ENCODE peak calls at places on chromosomes 4 and X, in ten cellular contexts. One of them, this sample, is unnamed. For H3K27me3, the result is how much of the 10 kb centered on the place peaks cover.

GRCh38 chr4:73698217-73698616 is 42.2 kb upstream of the CXCL8 start:
- DNase-seq in right atrium auricular region: no peak
- DNase-seq in IMR-90: peak
- DNase-seq in sigmoid colon: no peak
- DNase-seq in SK-N-SH: no peak
- DNase-seq in ovary: no peak
- DNase-seq in esophagus squamous epithelium: no peak
- DNase-seq in psoas muscle: no peak
- DNase-seq in uterus: no peak
- DNase-seq in heart left ventricle: no peak
- DNase-seq in this sample: no peak

GRCh38 chr4:37803348-37803973 is 23.0 kb upstream of the PGM2 start:
- DNase-seq in right atrium auricular region: no peak
- DNase-seq in IMR-90: peak
- DNase-seq in sigmoid colon: no peak
- DNase-seq in SK-N-SH: peak
- DNase-seq in ovary: no peak
- DNase-seq in esophagus squamous epithelium: no peak
- DNase-seq in psoas muscle: no peak
- DNase-seq in uterus: no peak
- DNase-seq in heart left ventricle: no peak
- DNase-seq in this sample: no peak

GRCh38 chrX:139738581-139738980 is 30.6 kb upstream of the MCF2 start:
- DNase-seq in right atrium auricular region: no peak
- DNase-seq in IMR-90: peak
- DNase-seq in sigmoid colon: no peak
- DNase-seq in SK-N-SH: no peak
- DNase-seq in ovary: no peak
- DNase-seq in esophagus squamous epithelium: no peak
- DNase-seq in psoas muscle: no peak
- DNase-seq in uterus: no peak
- DNase-seq in heart left ventricle: no peak
- DNase-seq in this sample: no peak

GRCh38 chr4:123453006-123453685 is 56.6 kb downstream of the SPRY1 start:
- DNase-seq in right atrium auricular region: no peak
- DNase-seq in IMR-90: peak
- DNase-seq in sigmoid colon: no peak
- DNase-seq in SK-N-SH: no peak
- DNase-seq in ovary: no peak
- DNase-seq in esophagus squamous epithelium: no peak
- DNase-seq in psoas muscle: no peak
- DNase-seq in uterus: no peak
- DNase-seq in heart left ventricle: no peak
- DNase-seq in this sample: no peak

GRCh38 chrX:55451990-55452824 is at the start of gene MAGEH1:
- DNase-seq in right atrium auricular region: peak
- DNase-seq in IMR-90: peak
- DNase-seq in sigmoid colon: peak
- DNase-seq in SK-N-SH: peak
- DNase-seq in ovary: peak
- DNase-seq in esophagus squamous epithelium: peak
- DNase-seq in psoas muscle: peak
- DNase-seq in uterus: peak
- DNase-seq in heart left ventricle: peak
- DNase-seq in this sample: peak

GRCh38 chr4:185602397-185602796 is 67.1 kb upstream of the PDLIM3 start:
- DNase-seq in right atrium auricular region: no peak
- DNase-seq in IMR-90: no peak
- DNase-seq in sigmoid colon: no peak
- DNase-seq in SK-N-SH: no peak
- DNase-seq in ovary: no peak
- DNase-seq in esophagus squamous epithelium: no peak
- DNase-seq in psoas muscle: no peak
- DNase-seq in uterus: no peak
- DNase-seq in heart left ventricle: no peak
- DNase-seq in this sample: no peak

GRCh38 chr4:69239777-69240176 is 25.2 kb upstream of the UGT2B11 start:
- DNase-seq in right atrium auricular region: no peak
- DNase-seq in IMR-90: no peak
- DNase-seq in sigmoid colon: no peak
- DNase-seq in SK-N-SH: no peak
- DNase-seq in ovary: no peak
- DNase-seq in esophagus squamous epithelium: no peak
- DNase-seq in psoas muscle: no peak
- DNase-seq in uterus: no peak
- DNase-seq in heart left ventricle: no peak
- DNase-seq in this sample: no peak

GRCh38 chrX:150542846-150543229 is 25.6 kb upstream of the MTM1 start:
- DNase-seq in right atrium auricular region: no peak
- DNase-seq in IMR-90: no peak
- DNase-seq in sigmoid colon: no peak
- DNase-seq in SK-N-SH: no peak
- DNase-seq in ovary: no peak
- DNase-seq in esophagus squamous epithelium: no peak
- DNase-seq in psoas muscle: no peak
- DNase-seq in uterus: no peak
- DNase-seq in heart left ventricle: no peak
- DNase-seq in this sample: no peak

GRCh38 chr4:121950212-121950679 is 1.6 kb downstream of the TRPC3 start:
- DNase-seq in right atrium auricular region: peak
- DNase-seq in IMR-90: peak
- DNase-seq in sigmoid colon: peak
- DNase-seq in SK-N-SH: peak
- DNase-seq in ovary: peak
- DNase-seq in esophagus squamous epithelium: no peak
- DNase-seq in psoas muscle: peak
- DNase-seq in uterus: peak
- DNase-seq in heart left ventricle: peak
- DNase-seq in this sample: peak

GRCh38 chrX:49185062-49185394 is 1.1 kb downstream of the PRICKLE3 start:
- DNase-seq in right atrium auricular region: no peak
- DNase-seq in IMR-90: no peak
- DNase-seq in sigmoid colon: no peak
- DNase-seq in SK-N-SH: no peak
- DNase-seq in ovary: no peak
- DNase-seq in esophagus squamous epithelium: no peak
- DNase-seq in psoas muscle: no peak
- DNase-seq in uterus: no peak
- DNase-seq in heart left ventricle: no peak
- DNase-seq in this sample: no peak

GRCh38 chrX:33831211-33831610 is 300.9 kb downstream of the FAM47A start:
- DNase-seq in right atrium auricular region: no peak
- DNase-seq in IMR-90: no peak
- DNase-seq in sigmoid colon: no peak
- DNase-seq in SK-N-SH: no peak
- DNase-seq in ovary: no peak
- DNase-seq in esophagus squamous epithelium: no peak
- DNase-seq in psoas muscle: no peak
- DNase-seq in uterus: no peak
- DNase-seq in heart left ventricle: no peak
- DNase-seq in this sample: no peak

DNA sequence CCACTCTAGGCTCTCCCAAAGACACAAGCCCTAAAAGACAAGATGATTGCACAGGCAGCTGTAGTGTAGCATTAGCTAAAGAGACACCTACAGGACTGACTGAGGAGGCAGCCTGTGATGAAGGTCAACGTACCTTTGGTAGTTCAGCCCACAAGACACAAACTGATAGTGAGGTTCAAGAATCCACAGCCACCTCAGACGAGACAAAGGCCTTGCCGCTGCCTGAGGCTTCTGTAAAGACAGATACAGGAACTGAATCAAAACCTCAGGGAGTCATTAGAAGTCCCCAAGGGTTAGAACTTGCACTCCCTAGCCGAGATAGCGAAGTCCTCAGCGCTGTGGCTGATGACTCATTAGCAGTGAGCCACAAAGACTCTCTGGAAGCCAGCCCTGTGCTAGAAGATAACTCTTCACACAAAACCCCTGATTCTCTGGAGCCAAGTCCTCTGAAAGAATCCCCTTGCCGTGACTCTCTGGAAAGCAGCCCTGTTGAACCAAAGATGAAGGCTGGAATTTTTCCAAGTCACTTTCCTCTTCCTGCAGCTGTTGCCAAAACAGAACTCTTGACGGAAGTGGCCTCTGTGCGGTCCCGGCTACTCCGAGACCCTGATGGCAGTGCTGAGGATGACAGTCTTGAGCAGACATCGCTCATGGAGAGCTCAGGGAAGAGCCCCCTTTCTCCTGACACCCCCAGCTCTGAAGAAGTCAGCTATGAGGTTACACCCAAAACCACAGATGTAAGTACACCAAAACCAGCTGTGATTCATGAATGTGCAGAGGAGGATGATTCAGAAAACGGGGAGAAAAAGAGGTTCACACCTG is 306.3 kb downstream of the ANK2 start:
- DNase-seq in right atrium auricular region: peak
- DNase-seq in IMR-90: peak
- DNase-seq in sigmoid colon: no peak
- DNase-seq in SK-N-SH: no peak
- DNase-seq in ovary: no peak
- DNase-seq in esophagus squamous epithelium: no peak
- DNase-seq in psoas muscle: no peak
- DNase-seq in uterus: peak
- DNase-seq in heart left ventricle: peak
- DNase-seq in this sample: no peak
- H3K4me3 ChIP-seq in right atrium auricular region: no peak
- H3K4me3 ChIP-seq in IMR-90: no peak
- H3K4me3 ChIP-seq in sigmoid colon: no peak
- H3K4me3 ChIP-seq in SK-N-SH: no peak
- H3K4me3 ChIP-seq in ovary: no peak
- H3K4me3 ChIP-seq in esophagus squamous epithelium: no peak
- H3K4me3 ChIP-seq in psoas muscle: peak
- H3K4me3 ChIP-seq in uterus: no peak
- H3K4me3 ChIP-seq in heart left ventricle: peak
- H3K4me3 ChIP-seq in this sample: no peak

GRCh38 chr4:41878170-41878941 is 56.9 kb upstream of the TMEM33 start:
- DNase-seq in right atrium auricular region: no peak
- DNase-seq in IMR-90: no peak
- DNase-seq in sigmoid colon: no peak
- DNase-seq in SK-N-SH: peak
- DNase-seq in ovary: no peak
- DNase-seq in esophagus squamous epithelium: no peak
- DNase-seq in psoas muscle: peak
- DNase-seq in uterus: no peak
- DNase-seq in heart left ventricle: no peak
- DNase-seq in this sample: no peak

GRCh38 chr4:41874873-41875272 is 60.4 kb upstream of the TMEM33 start:
- DNase-seq in right atrium auricular region: no peak
- DNase-seq in IMR-90: no peak
- DNase-seq in sigmoid colon: no peak
- DNase-seq in SK-N-SH: no peak
- DNase-seq in ovary: no peak
- DNase-seq in esophagus squamous epithelium: no peak
- DNase-seq in psoas muscle: no peak
- DNase-seq in uterus: no peak
- DNase-seq in heart left ventricle: no peak
- DNase-seq in this sample: no peak

GRCh38 chr4:41879552-41879951 is 55.7 kb upstream of the TMEM33 start:
- DNase-seq in right atrium auricular region: no peak
- DNase-seq in IMR-90: no peak
- DNase-seq in sigmoid colon: no peak
- DNase-seq in SK-N-SH: peak
- DNase-seq in ovary: no peak
- DNase-seq in esophagus squamous epithelium: no peak
- DNase-seq in psoas muscle: no peak
- DNase-seq in uterus: no peak
- DNase-seq in heart left ventricle: no peak
- DNase-seq in this sample: no peak

GRCh38 chr4:41878991-41879491 is 56.2 kb upstream of the TMEM33 start:
- DNase-seq in right atrium auricular region: no peak
- DNase-seq in IMR-90: no peak
- DNase-seq in sigmoid colon: no peak
- DNase-seq in SK-N-SH: peak
- DNase-seq in ovary: no peak
- DNase-seq in esophagus squamous epithelium: no peak
- DNase-seq in psoas muscle: peak
- DNase-seq in uterus: no peak
- DNase-seq in heart left ventricle: no peak
- DNase-seq in this sample: no peak

DNA sequence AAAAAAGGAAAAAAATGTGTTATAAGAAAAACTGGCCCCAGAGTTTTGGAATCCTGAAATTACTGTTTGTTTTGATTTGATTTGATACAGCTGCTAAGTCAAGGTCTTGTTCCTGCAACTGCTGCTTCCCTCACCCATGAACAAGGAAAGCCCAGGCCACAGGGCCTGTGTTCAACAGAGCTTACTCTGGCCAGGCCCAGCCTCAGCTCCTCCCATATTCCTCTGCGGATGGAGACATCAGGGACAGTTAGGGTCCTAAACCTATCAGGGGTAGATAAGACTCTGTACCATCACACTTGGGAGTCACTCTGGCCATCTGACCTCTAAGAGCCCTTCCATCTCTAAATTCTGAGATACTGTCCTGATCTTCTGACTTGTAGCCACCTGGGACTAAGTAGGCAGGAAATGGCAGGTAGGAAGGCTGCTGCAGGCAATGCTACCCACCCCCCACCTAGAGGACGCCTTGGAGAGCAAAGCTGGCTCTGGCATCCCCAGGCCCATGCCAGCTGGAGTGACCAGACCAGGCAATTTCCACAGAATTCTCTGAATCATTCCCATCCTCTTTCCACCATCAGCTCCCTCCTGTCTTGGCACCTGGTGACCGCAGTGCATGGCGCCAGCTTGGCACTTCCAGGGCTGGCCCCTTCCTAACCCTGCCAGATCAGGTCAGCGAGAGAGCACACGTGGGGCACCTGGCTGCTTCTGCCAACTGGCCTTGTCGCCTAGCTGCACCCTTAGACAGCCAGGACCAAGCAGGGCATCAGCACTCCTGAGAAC is 58.0 kb upstream of the TMEM33 start:
- DNase-seq in right atrium auricular region: no peak
- DNase-seq in IMR-90: no peak
- DNase-seq in sigmoid colon: no peak
- DNase-seq in SK-N-SH: peak
- DNase-seq in ovary: no peak
- DNase-seq in esophagus squamous epithelium: no peak
- DNase-seq in psoas muscle: no peak
- DNase-seq in uterus: no peak
- DNase-seq in heart left ventricle: no peak
- DNase-seq in this sample: no peak
- H3K27me3 ChIP-seq in right atrium auricular region: half or more
- H3K27me3 ChIP-seq in IMR-90: half or more
- H3K27me3 ChIP-seq in sigmoid colon: under half
- H3K27me3 ChIP-seq in SK-N-SH: half or more
- H3K27me3 ChIP-seq in ovary: under half
- H3K27me3 ChIP-seq in esophagus squamous epithelium: under half
- H3K27me3 ChIP-seq in psoas muscle: half or more
- H3K27me3 ChIP-seq in uterus: under half
- H3K27me3 ChIP-seq in heart left ventricle: half or more
- H3K27me3 ChIP-seq in this sample: half or more

GRCh38 chr4:81527709-81528108 is 56.0 kb upstream of the RASGEF1B start:
- DNase-seq in right atrium auricular region: no peak
- DNase-seq in IMR-90: no peak
- DNase-seq in sigmoid colon: no peak
- DNase-seq in SK-N-SH: no peak
- DNase-seq in ovary: no peak
- DNase-seq in esophagus squamous epithelium: no peak
- DNase-seq in psoas muscle: no peak
- DNase-seq in uterus: no peak
- DNase-seq in heart left ventricle: no peak
- DNase-seq in this sample: no peak
- H3K4me3 ChIP-seq in right atrium auricular region: no peak
- H3K4me3 ChIP-seq in IMR-90: no peak
- H3K4me3 ChIP-seq in sigmoid colon: no peak
- H3K4me3 ChIP-seq in SK-N-SH: no peak
- H3K4me3 ChIP-seq in ovary: no peak
- H3K4me3 ChIP-seq in esophagus squamous epithelium: no peak
- H3K4me3 ChIP-seq in psoas muscle: no peak
- H3K4me3 ChIP-seq in uterus: no peak
- H3K4me3 ChIP-seq in heart left ventricle: no peak
- H3K4me3 ChIP-seq in this sample: no peak

GRCh38 chr4:13329340-13329850 is 154.7 kb downstream of the RAB28 start:
- DNase-seq in right atrium auricular region: no peak
- DNase-seq in IMR-90: no peak
- DNase-seq in sigmoid colon: no peak
- DNase-seq in SK-N-SH: no peak
- DNase-seq in ovary: no peak
- DNase-seq in esophagus squamous epithelium: no peak
- DNase-seq in psoas muscle: no peak
- DNase-seq in uterus: no peak
- DNase-seq in heart left ventricle: no peak
- DNase-seq in this sample: no peak
- H3K27me3 ChIP-seq in right atrium auricular region: under half
- H3K27me3 ChIP-seq in IMR-90: under half
- H3K27me3 ChIP-seq in sigmoid colon: under half
- H3K27me3 ChIP-seq in SK-N-SH: under half
- H3K27me3 ChIP-seq in ovary: under half
- H3K27me3 ChIP-seq in esophagus squamous epithelium: under half
- H3K27me3 ChIP-seq in psoas muscle: under half
- H3K27me3 ChIP-seq in uterus: under half
- H3K27me3 ChIP-seq in heart left ventricle: under half
- H3K27me3 ChIP-seq in this sample: under half

This sample was measured in breast epithelium.